ENCODE peak calls at places on chromosomes 11 and 22, in four cellular contexts. P is CD8-positive, alpha-beta T cell; X is Right ventricle myocardium superior; I is NCI-H526 treated with DMSO at 0.1 percent for 48 hours. D is an unnamed sample.

GRCh38 chr11:15361316-15361715 is 246.6 kb downstream of the INSC start:
- DNase-seq in P (no peak), X (no peak), I (no peak), D (no peak)

GRCh38 chr22:39534591-39535301 is 2.2 kb upstream of the RPS19BP1 start:
- DNase-seq in P (peak), X (peak), I (no peak), D (peak)

GRCh38 chr11:43845816-43846215 is 34.8 kb upstream of the ALKBH3 start:
- DNase-seq in P (no peak), X (no peak), I (no peak), D (no peak)

GRCh38 chr22:48633996-48634836 is 1193.5 kb downstream of the BRD1 start:
- DNase-seq in P (no peak), X (no peak), I (no peak), D (no peak)

GRCh38 chr11:61901353-61901858 is 10.1 kb upstream of the FADS3 start:
- DNase-seq in P (no peak), X (no peak), I (no peak), D (no peak)

GRCh38 chr11:70618471-70619101 is 220.3 kb downstream of the CTTN start:
- DNase-seq in P (no peak), X (peak), I (peak), D (no peak)

GRCh38 chr22:44147036-44147645 is 33.6 kb upstream of the PARVG start:
- DNase-seq in P (no peak), X (no peak), I (no peak), D (no peak)

GRCh38 chr11:100445231-100445735 is 241.8 kb upstream of the ARHGAP42 start:
- DNase-seq in P (no peak), X (no peak), I (no peak), D (no peak)

GRCh38 chr11:134592391-134592990 is 180.4 kb upstream of the B3GAT1 start:
- DNase-seq in P (peak), X (no peak), I (peak), D (peak)

GRCh38 chr22:30015846-30016245 is 64.4 kb upstream of the HORMAD2 start:
- DNase-seq in P (no peak), X (no peak), I (no peak), D (no peak)

GRCh38 chr11:66891849-66892660 is 35.2 kb downstream of the LRFN4 start:
- DNase-seq in P (no peak), X (no peak), I (no peak), D (no peak)

GRCh38 chr11:47589504-47590025 is 3.1 kb downstream of the FAM180B start:
- DNase-seq in P (no peak), X (no peak), I (no peak), D (no peak)

GRCh38 chr11:6497069-6497839 is at the start of gene DNHD1:
- DNase-seq in P (no peak), X (peak), I (no peak), D (no peak)

D was measured in NCI-H1694.